ENCODE peak calls at places on chromosomes 5 and 9, in nine cellular contexts. O is ascending aorta, R is adipocyte, G is HepG2, L is body of pancreas, U is breast epithelium, N is sigmoid colon, A is BE2C, P is testis. M is an unnamed sample.

GRCh38 chr5:41510176-41510831 is at the start of gene PLCXD3:
- DNase-seq in O (no peak), U (no peak), R (peak; percentile 34), N (peak; percentile 60), G (no peak), A (peak; percentile 45), P (peak; percentile 50), L (peak; percentile 41), M (peak; percentile 67)

GRCh38 chr5:125700380-125700856 is 722.8 kb upstream of the GRAMD2B start:
- DNase-seq in G (peak; percentile 39), L (peak; percentile 15), O (no peak), N (no peak), U (no peak), P (no peak), A (peak; percentile 11), R (no peak), M (peak; percentile 11)

GRCh38 chr9:86994231-86994630 is 46.9 kb upstream of the GAS1 start:
- DNase-seq in O (no peak), L (no peak), G (no peak), N (no peak), R (peak; percentile 65), P (no peak), U (no peak), A (no peak), M (no peak)

GRCh38 chr9:27560457-27560856 is 12.8 kb downstream of the C9orf72 start:
- DNase-seq in N (no peak), O (no peak), P (no peak), R (no peak), G (no peak), A (no peak), L (no peak), U (no peak), M (no peak)

GRCh38 chr5:62489471-62489870 is 76.9 kb downstream of the IPO11 start:
- DNase-seq in G (no peak), N (no peak), R (no peak), U (no peak), O (no peak), A (no peak), P (no peak), L (no peak), M (peak; percentile 48)

GRCh38 chr5:170491479-170491878 is 12.3 kb upstream of the KCNIP1 start:
- DNase-seq in O (no peak), G (no peak), L (peak; percentile 16), R (peak; percentile 65), P (no peak), N (no peak), A (no peak), U (no peak), M (no peak)

GRCh38 chr5:156120777-156121176 is 206.2 kb upstream of the SGCD start:
- DNase-seq in R (peak; percentile 66), P (peak; percentile 13), L (no peak), G (no peak), U (no peak), O (no peak), A (no peak), N (no peak), M (no peak)

GRCh38 chr9:129102095-129102525 is 8.5 kb downstream of the CRAT start:
- DNase-seq in A (no peak), P (no peak), R (no peak), N (no peak), G (no peak), L (no peak), U (no peak), O (no peak), M (no peak)

GRCh38 chr5:111142932-111143331 is 50.8 kb downstream of the WDR36 start:
- DNase-seq in G (no peak), R (no peak), U (no peak), O (no peak), A (no peak), L (no peak), N (no peak), P (no peak), M (no peak)

GRCh38 chr9:18275313-18275990 is 198.5 kb upstream of the ADAMTSL1 start:
- DNase-seq in P (no peak), R (no peak), U (no peak), L (no peak), O (no peak), N (no peak), A (no peak), G (no peak), M (no peak)

GRCh38 chr5:143352691-143353090 is 50.8 kb downstream of the NR3C1 start:
- DNase-seq in A (no peak), P (no peak), U (no peak), R (no peak), G (no peak), O (no peak), L (no peak), N (no peak), M (no peak)

GRCh38 chr9:87592554-87593394 is 95.1 kb downstream of the DAPK1 start:
- DNase-seq in O (no peak), P (peak; percentile 90), R (peak; percentile 78), G (no peak), L (peak; percentile 83), A (peak; percentile 74), N (peak; percentile 84), U (no peak), M (peak; percentile 85)

GRCh38 chr5:128799945-128800344 is 165.3 kb upstream of the SLC27A6 start:
- DNase-seq in L (no peak), R (no peak), U (no peak), O (no peak), P (no peak), N (no peak), G (no peak), A (peak; percentile 6), M (no peak)

GRCh38 chr5:78644741-78645300 is 3.8 kb downstream of the LHFPL2 start:
- DNase-seq in G (no peak), L (no peak), P (no peak), U (no peak), R (peak; percentile 68), N (no peak), O (no peak), A (no peak), M (no peak)

GRCh38 chr9:693460-694390 is 147.8 kb upstream of the DMRT1 start:
- DNase-seq in R (peak; percentile 78), U (no peak), N (peak; percentile 93), P (peak; percentile 66), G (no peak), A (no peak), L (no peak), O (no peak), M (peak; percentile 84)

GRCh38 chr5:14407746-14408175 is 173.8 kb upstream of the OTULINL start:
- DNase-seq in L (no peak), P (peak; percentile 91), A (no peak), G (no peak), R (no peak), N (no peak), O (no peak), U (no peak), M (peak; percentile 21)
- H3K4me1 ChIP-seq in L (no peaks in the 10 kb centered on the region), P (peaks cover 50% of the 10 kb centered on the region), A (peaks cover 62% of the 10 kb centered on the region), G (no peaks in the 10 kb centered on the region), R (peaks cover 61% of the 10 kb centered on the region), N (no peaks in the 10 kb centered on the region), O (no peaks in the 10 kb centered on the region), U (no peaks in the 10 kb centered on the region), M (no peaks in the 10 kb centered on the region)

GRCh38 chr5:405421-405820 is 37.6 kb upstream of the EXOC3 start:
- DNase-seq in G (no peak), N (peak; percentile 33), O (no peak), R (no peak), L (no peak), A (no peak), U (no peak), P (no peak), M (no peak)

GRCh38 chr5:407051-407450 is 35.9 kb upstream of the EXOC3 start:
- DNase-seq in U (no peak), L (no peak), N (no peak), O (no peak), R (no peak), P (no peak), A (no peak), G (no peak), M (no peak)

GRCh38 chr5:407801-408268 is 35.1 kb upstream of the EXOC3 start:
- DNase-seq in U (no peak), N (peak; percentile 55), G (no peak), A (no peak), O (no peak), L (no peak), R (no peak), P (no peak), M (no peak)

GRCh38 chr5:404666-405241 is 38.2 kb upstream of the EXOC3 start:
- DNase-seq in L (no peak), O (no peak), P (no peak), G (no peak), R (no peak), U (no peak), A (no peak), N (peak; percentile 29), M (no peak)

GRCh38 chr5:406041-406440 is 36.9 kb upstream of the EXOC3 start:
- DNase-seq in L (no peak), N (peak; percentile 25), U (no peak), A (no peak), G (no peak), O (no peak), R (no peak), P (no peak), M (no peak)
- H3K4me3 ChIP-seq in L (no peak overlapping the region), N (no peak overlapping the region), U (no peak overlapping the region), A (no peak overlapping the region), G (no peak overlapping the region), O (no peak overlapping the region), R (no peak overlapping the region), P (no peak overlapping the region), M (no peak overlapping the region)

GRCh38 chr9:127816728-127817127 is 14.0 kb downstream of the FPGS start:
- DNase-seq in N (no peak), G (no peak), L (no peak), A (no peak), P (no peak), O (no peak), R (no peak), U (no peak), M (no peak)

GRCh38 chr9:127815512-127816361 is 13.1 kb downstream of the FPGS start:
- DNase-seq in G (no peak), R (no peak), U (no peak), O (no peak), L (no peak), A (no peak), P (no peak), N (no peak), M (no peak)

GRCh38 chr9:127818574-127818973 is 15.9 kb downstream of the FPGS start:
- DNase-seq in O (no peak), R (no peak), G (no peak), P (no peak), N (no peak), L (no peak), A (no peak), U (no peak), M (no peak)

GRCh38 chr9:127816362-127816725 is 13.7 kb downstream of the FPGS start:
- DNase-seq in A (no peak), L (no peak), R (no peak), O (no peak), N (no peak), U (no peak), P (no peak), G (no peak), M (no peak)

GRCh38 chr9:127817881-127818434 is 15.3 kb downstream of the FPGS start:
- DNase-seq in R (no peak), P (no peak), O (no peak), G (no peak), L (no peak), N (no peak), A (peak; percentile 61), U (no peak), M (no peak)
- H3K36me3 ChIP-seq in R (peaks cover 84% of the 10 kb centered on the region), P (no peaks in the 10 kb centered on the region), O (peaks cover 80% of the 10 kb centered on the region), G (peaks cover 3% of the 10 kb centered on the region), L (peaks cover 7% of the 10 kb centered on the region), N (peaks cover 59% of the 10 kb centered on the region), A (peaks cover 13% of the 10 kb centered on the region), U (peaks cover 4% of the 10 kb centered on the region), M (peaks cover 12% of the 10 kb centered on the region)

GRCh38 chr9:134374301-134375010 is 48.2 kb downstream of the RXRA start:
- DNase-seq in L (peak; percentile 76), G (no peak), A (no peak), O (no peak), N (peak; percentile 83), U (no peak), P (peak; percentile 55), R (no peak), M (no peak)
- H3K4me1 ChIP-seq in L (peaks cover 76% of the 10 kb centered on the region), G (peaks cover 48% of the 10 kb centered on the region), A (peaks cover 28% of the 10 kb centered on the region), O (peaks cover 45% of the 10 kb centered on the region), N (no peaks in the 10 kb centered on the region), U (peaks cover 56% of the 10 kb centered on the region), P (peaks cover 94% of the 10 kb centered on the region), R (peaks cover 65% of the 10 kb centered on the region), M (peaks cover 13% of the 10 kb centered on the region)

M was measured in cardiac muscle cell.